ENCODE peak calls at places on chromosomes 16 and 17, in eight cellular contexts. S, L, V, X, Y, W, F and K are unnamed samples.

GRCh38 chr16:88473666-88474534 is 20.8 kb downstream of the ZFPM1 start:
- DNase-seq in S (peak), L (peak), V (no peak), X (no peak), Y (peak), W (peak), F (no peak), K (no peak)

GRCh38 chr16:1745900-1746692 is 25.2 kb downstream of the NME3 start:
- DNase-seq in S (peak), L (no peak), V (no peak), X (peak), Y (no peak), W (peak), F (no peak), K (peak)

GRCh38 chr16:15464401-15465186 is 30.2 kb downstream of the BMERB1 start:
- DNase-seq in S (no peak), L (no peak), V (no peak), X (no peak), Y (no peak), W (peak), F (no peak), K (no peak)

GRCh38 chr17:7281074-7281952 is at the start of gene SLC2A4:
- DNase-seq in S (peak), L (peak), V (peak), X (no peak), Y (peak), W (peak), F (peak), K (peak)

GRCh38 chr17:9350083-9350482 is 225.5 kb downstream of the STX8 start:
- DNase-seq in S (peak), L (no peak), V (no peak), X (peak), Y (no peak), W (peak), F (no peak), K (peak)

GRCh38 chr17:29825604-29826003 is 104.4 kb downstream of the SSH2 start:
- DNase-seq in S (no peak), L (no peak), V (no peak), X (no peak), Y (no peak), W (no peak), F (no peak), K (no peak)

GRCh38 chr17:72111374-72111773 is 9.4 kb upstream of the SOX9 start:
- DNase-seq in S (no peak), L (no peak), V (no peak), X (no peak), Y (no peak), W (no peak), F (no peak), K (no peak)

GRCh38 chr17:1645207-1646171 is at the start of gene SCARF1:
- DNase-seq in S (no peak), L (peak), V (no peak), X (no peak), Y (peak), W (no peak), F (no peak), K (no peak)

GRCh38 chr17:83099570-83100181 is 20.3 kb downstream of the METRNL start:
- DNase-seq in S (peak), L (no peak), V (no peak), X (no peak), Y (peak), W (peak), F (no peak), K (peak)

GRCh38 chr17:75036643-75037268 is 10.0 kb downstream of the ATP5PD start:
- DNase-seq in S (peak), L (peak), V (peak), X (no peak), Y (peak), W (peak), F (peak), K (peak)

GRCh38 chr16:47470211-47470610 is 9.1 kb downstream of the PHKB start:
- DNase-seq in S (no peak), L (no peak), V (no peak), X (no peak), Y (no peak), W (no peak), F (no peak), K (no peak)

GRCh38 chr16:73058616-73059409 is 10.9 kb upstream of the ZFHX3 start:
- DNase-seq in S (peak), L (peak), V (peak), X (no peak), Y (peak), W (peak), F (no peak), K (no peak)

GRCh38 chr16:70746040-70746707 is 54.8 kb downstream of the VAC14 start:
- DNase-seq in S (peak), L (peak), V (no peak), X (peak), Y (peak), W (peak), F (peak), K (peak)

GRCh38 chr16:86962913-86963312 is 354.3 kb downstream of the C16orf95 start:
- DNase-seq in S (no peak), L (no peak), V (no peak), X (no peak), Y (no peak), W (no peak), F (no peak), K (no peak)

GRCh38 chr17:69575346-69575761 is 160.9 kb downstream of the MAP2K6 start:
- DNase-seq in S (peak), L (peak), V (no peak), X (peak), Y (no peak), W (peak), F (no peak), K (peak)

GRCh38 chr16:49929606-49930005 is 73.7 kb upstream of the ZNF423 start:
- DNase-seq in S (no peak), L (no peak), V (no peak), X (no peak), Y (no peak), W (no peak), F (no peak), K (no peak)

GRCh38 chr17:79930786-79931516 is 91.7 kb upstream of the CBX4 start:
- DNase-seq in S (no peak), L (no peak), V (no peak), X (no peak), Y (no peak), W (no peak), F (no peak), K (no peak)

GRCh38 chr17:82365586-82366295 is 5.8 kb upstream of the UTS2R start:
- DNase-seq in S (no peak), L (no peak), V (no peak), X (no peak), Y (no peak), W (no peak), F (no peak), K (no peak)

GRCh38 chr17:79974786-79975497 is 60.7 kb downstream of the TBC1D16 start:
- DNase-seq in S (no peak), L (no peak), V (no peak), X (no peak), Y (no peak), W (no peak), F (no peak), K (no peak)

DNA sequence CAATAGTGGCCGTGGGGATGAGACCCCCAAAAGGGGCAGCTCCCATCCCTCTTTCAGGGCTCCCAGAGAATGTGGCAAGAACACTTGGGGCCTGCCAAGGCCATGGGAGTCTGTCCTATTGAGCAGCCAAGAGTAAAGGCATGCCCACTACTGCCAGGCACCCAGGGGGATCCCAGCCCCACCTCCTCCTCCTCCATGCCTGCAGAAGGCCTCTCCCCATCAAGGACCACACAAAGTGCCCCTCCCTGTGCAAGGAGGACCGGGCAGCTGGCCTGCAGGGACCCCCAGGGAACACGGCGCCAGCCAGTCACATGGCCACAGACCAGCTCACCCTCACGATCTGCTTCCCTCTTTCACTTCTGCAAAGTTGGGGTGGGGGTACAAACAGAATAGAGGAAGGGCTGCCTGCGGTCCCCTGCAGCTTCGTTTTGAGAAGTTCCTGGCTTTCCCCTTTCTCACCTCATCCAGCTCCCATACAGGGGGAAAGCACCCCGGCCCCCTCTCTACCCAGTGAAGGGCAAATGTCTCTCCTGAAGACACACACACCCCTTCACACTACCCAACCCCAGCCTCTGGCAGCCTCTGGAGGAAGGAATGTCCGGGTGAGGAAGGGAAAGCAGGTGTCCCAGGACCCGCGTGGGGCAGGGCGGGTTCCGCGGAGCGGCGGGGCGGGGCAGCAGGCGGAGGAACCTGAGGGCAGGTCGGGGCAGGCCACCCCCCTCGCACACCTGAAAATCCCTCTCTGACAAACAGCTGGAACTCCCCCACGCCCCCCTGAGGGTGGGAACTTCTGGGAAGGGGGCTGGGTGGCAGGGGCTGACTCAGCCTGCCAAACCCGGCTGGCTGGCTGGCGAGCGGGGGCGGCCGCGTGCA is 2.0 kb downstream of the PPP1R9B start:
- DNase-seq in S (peak), L (no peak), V (no peak), X (no peak), Y (peak), W (no peak), F (peak), K (no peak)
- TF ChIP-seq CTCF in S (no peak), L (no peak), V (peak), X (peak), Y (no peak), W (peak), F (peak), K (peak)

GRCh38 chr17:77887464-77888241 is 70.8 kb upstream of the TNRC6C start:
- DNase-seq in S (peak), L (peak), V (peak), X (no peak), Y (peak), W (peak), F (peak), K (peak)

GRCh38 chr17:77887110-77887463 is 71.4 kb upstream of the TNRC6C start:
- DNase-seq in S (no peak), L (no peak), V (no peak), X (no peak), Y (no peak), W (no peak), F (no peak), K (no peak)

GRCh38 chr17:77889866-77890760 is 68.4 kb upstream of the TNRC6C start:
- DNase-seq in S (no peak), L (no peak), V (no peak), X (no peak), Y (no peak), W (no peak), F (no peak), K (no peak)

GRCh38 chr17:77889135-77889505 is 69.4 kb upstream of the TNRC6C start:
- DNase-seq in S (no peak), L (no peak), V (no peak), X (no peak), Y (no peak), W (no peak), F (no peak), K (no peak)

DNA sequence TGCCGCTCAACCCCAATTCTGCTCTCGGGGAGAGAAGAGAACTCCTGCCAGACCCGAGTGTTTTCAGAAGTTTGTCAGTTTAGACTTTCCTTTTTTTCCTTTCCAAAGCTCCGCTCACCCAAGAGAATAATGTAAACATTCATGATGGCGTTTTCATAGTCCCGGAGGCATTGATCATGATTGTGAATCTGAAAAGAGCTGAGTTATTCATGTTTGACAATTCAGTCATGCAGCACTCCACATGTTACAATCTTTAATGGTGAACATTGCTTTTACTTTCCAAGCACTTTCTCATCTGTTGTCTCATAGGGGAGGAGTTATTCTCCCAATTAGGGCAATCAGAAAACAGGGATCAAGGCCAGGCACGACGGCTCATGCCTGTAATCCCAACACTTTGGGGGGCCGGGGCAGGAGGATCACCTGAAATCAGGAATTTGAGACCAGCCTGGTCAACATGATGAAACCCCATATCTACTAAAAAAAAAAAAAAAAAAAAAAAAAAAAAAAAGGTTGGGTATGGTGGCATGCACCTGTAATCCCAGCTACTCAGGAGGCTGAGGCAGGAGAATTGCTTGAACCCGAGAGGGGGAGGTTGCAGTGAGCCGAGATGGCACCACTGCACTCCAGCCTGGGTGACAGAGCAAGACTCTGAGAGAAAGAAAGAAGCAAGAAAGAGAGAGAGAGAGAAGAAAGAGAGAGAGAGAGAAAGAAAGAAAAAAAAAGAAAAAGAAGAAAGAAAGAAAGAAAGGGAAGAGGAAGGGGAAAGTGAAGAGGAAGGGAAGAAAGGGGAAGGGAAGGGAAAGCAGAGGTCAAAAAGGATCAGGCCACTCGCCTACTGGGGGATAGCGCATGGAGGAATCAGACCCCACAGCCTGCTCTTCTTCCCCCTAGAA is 70.0 kb upstream of the TNRC6C start:
- DNase-seq in S (no peak), L (no peak), V (no peak), X (no peak), Y (no peak), W (peak), F (no peak), K (no peak)
- H3K4me3 ChIP-seq in S (peak), L (peak), V (peak), X (peak), Y (peak), W (peak), F (peak), K (peak)

DNA sequence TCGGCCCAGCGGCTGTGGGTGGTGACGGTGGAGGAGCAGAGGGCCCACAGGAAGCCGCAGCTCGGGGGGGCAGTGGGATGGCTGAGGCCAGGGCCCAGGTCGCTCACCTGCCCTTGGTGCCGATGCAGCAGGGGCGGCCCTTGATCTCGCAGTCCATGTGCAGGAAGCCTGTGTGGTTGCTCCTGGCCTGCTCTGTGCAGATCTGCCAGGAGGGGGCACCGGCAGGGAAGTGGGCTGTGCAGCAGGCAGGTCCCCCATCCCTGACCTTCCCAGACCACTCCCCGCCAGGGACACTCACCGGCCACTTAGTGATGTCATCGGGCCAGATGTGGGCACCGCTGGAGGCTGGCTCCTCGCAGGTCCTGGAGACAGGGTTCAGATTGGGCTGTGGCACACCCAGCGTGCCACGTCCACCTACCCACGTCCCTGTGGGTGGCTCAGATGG is 6.2 kb downstream of the AANAT start:
- DNase-seq in S (no peak), L (no peak), V (peak), X (no peak), Y (no peak), W (no peak), F (no peak), K (no peak)
- TF ChIP-seq CTCF in S (peak), L (peak), V (peak), X (peak), Y (peak), W (peak), F (no peak), K (peak)

DNA sequence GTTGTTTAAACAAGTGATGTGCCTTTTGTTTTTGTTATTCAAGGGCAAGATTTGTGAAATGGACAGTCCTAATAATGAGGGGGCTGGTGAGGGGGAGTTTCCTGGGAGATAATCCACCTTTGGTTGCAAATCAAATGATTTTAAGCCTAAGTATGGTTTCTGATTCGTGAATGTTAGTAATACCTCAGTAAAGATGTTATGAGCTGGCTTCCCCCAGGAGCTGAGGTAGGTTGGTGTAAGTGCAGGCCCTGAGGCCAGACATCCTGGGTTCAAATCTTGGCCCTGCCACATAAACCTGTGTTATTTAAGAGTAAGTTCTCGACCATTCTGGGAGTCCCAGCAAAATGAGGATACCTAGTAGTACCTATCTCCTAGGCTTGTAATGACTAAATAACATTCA is 1.5 kb downstream of the SNX29 start:
- DNase-seq in S (no peak), L (no peak), V (no peak), X (no peak), Y (no peak), W (no peak), F (no peak), K (no peak)
- H3K4me3 ChIP-seq in S (peak), L (peak), V (no peak), X (peak), Y (peak), W (peak), F (peak), K (no peak)

GRCh38 chr16:84654998-84655397 is 6.7 kb downstream of the KLHL36 start:
- DNase-seq in S (no peak), L (no peak), V (no peak), X (no peak), Y (no peak), W (no peak), F (no peak), K (no peak)

GRCh38 chr16:84654238-84654637 is 5.9 kb downstream of the KLHL36 start:
- DNase-seq in S (no peak), L (no peak), V (no peak), X (no peak), Y (no peak), W (no peak), F (no peak), K (no peak)

GRCh38 chr16:84657229-84657837 is 9.0 kb downstream of the KLHL36 start:
- DNase-seq in S (no peak), L (no peak), V (no peak), X (no peak), Y (no peak), W (no peak), F (no peak), K (no peak)

GRCh38 chr16:84658690-84659089 is 10.4 kb downstream of the KLHL36 start:
- DNase-seq in S (no peak), L (no peak), V (no peak), X (no peak), Y (no peak), W (no peak), F (no peak), K (no peak)

DNA sequence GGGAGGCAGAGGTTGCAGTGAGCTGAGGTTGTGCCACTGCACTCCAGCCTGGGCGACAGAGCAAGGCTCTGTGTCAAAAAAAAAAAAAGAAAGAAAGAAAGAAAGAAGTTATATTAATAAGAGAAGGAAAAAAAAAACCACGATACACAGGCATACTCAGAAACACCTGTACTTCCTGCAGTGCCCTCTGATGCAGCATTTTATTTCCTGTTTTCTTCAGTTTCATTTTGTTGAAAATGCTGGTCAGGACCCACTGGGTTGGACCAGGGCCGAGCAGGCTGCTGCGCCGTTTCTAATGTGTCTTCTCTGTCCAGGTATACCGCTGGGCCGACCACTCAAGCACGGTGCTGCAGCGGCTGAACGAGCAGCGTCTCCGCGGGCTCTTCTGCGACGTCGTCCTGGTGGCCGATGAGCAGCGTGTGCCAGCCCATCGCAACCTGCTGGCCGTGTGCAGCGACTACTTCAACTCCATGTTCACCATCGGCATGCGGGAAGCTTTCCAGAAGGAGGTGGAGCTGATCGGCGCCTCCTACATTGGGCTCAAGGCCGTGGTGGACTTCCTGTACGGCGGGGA is 8.3 kb downstream of the KLHL36 start:
- DNase-seq in S (no peak), L (no peak), V (no peak), X (no peak), Y (no peak), W (no peak), F (no peak), K (no peak)
- TF ChIP-seq CTCF in S (no peak), L (no peak), V (no peak), X (no peak), Y (no peak), W (no peak), F (no peak), K (no peak)

GRCh38 chr17:14304876-14305636 is 4.2 kb downstream of the HS3ST3B1 start:
- DNase-seq in S (no peak), L (no peak), V (no peak), X (no peak), Y (no peak), W (no peak), F (no peak), K (peak)
- H3K4me3 ChIP-seq in S (peak), L (no peak), V (peak), X (peak), Y (peak), W (peak), F (no peak), K (peak)

GRCh38 chr17:39753514-39754160 is 15.9 kb downstream of the GRB7 start:
- DNase-seq in S (no peak), L (peak), V (no peak), X (no peak), Y (no peak), W (peak), F (no peak), K (no peak)
- TF ChIP-seq CTCF in S (no peak), L (no peak), V (no peak), X (peak), Y (no peak), W (no peak), F (no peak), K (no peak)